ENCODE peak calls at places on chromosome 22, in five cellular contexts. N, L, H, O and A are unnamed samples.

GRCh38 chr22:49693416-49693815 is 134.3 kb downstream of the BRD1 start:
- DNase-seq in L (no peak), H (no peak), N (no peak), O (no peak), A (no peak)

GRCh38 chr22:49320714-49321476 is 506.8 kb downstream of the BRD1 start:
- DNase-seq in O (no peak), L (no peak), H (no peak), N (no peak), A (no peak)

GRCh38 chr22:26330971-26331625 is 98.0 kb upstream of the ASPHD2 start:
- DNase-seq in L (peak; percentile 29), O (peak; percentile 81), N (peak; percentile 88), H (peak; percentile 7), A (peak; percentile 54)

GRCh38 chr22:46417769-46418168 is 82.3 kb downstream of the TRMU start:
- DNase-seq in H (no peak), N (no peak), L (no peak), O (no peak), A (no peak)

GRCh38 chr22:31064369-31064768 is 16.7 kb upstream of the SMTN start:
- DNase-seq in N (no peak), O (no peak), L (no peak), H (no peak), A (no peak)

GRCh38 chr22:50079689-50080465 is 5.3 kb downstream of the MLC1 start:
- DNase-seq in O (peak; percentile 19), L (no peak), N (no peak), H (no peak), A (no peak)

GRCh38 chr22:48567213-48567975 is 1260.3 kb downstream of the BRD1 start:
- DNase-seq in L (no peak), N (no peak), O (peak; percentile 83), H (no peak), A (no peak)

GRCh38 chr22:25494774-25495173 is 69.7 kb upstream of the GRK3 start:
- DNase-seq in L (no peak), O (no peak), N (no peak), H (peak; percentile 72), A (no peak)

GRCh38 chr22:47390026-47390970 is 627.8 kb downstream of the TBC1D22A start:
- DNase-seq in N (no peak), O (no peak), H (no peak), L (no peak), A (no peak)

GRCh38 chr22:37316875-37317371 is 34.6 kb downstream of the CYTH4 start:
- DNase-seq in L (peak; percentile 34), H (no peak), O (peak; percentile 92), N (peak; percentile 75), A (peak; percentile 83)

GRCh38 chr22:19037282-19038163 is 84.7 kb downstream of the DGCR2 start:
- DNase-seq in O (no peak), L (no peak), N (no peak), H (no peak), A (no peak)
- TF ChIP-seq TAF1 in O (no peak), L (no peak), N (no peak), H (no peak), A (no peak)

GRCh38 chr22:20032407-20032991 is 11.6 kb downstream of the TANGO2 start:
- DNase-seq in L (no peak), H (no peak), N (no peak), O (no peak), A (no peak)
- TF ChIP-seq RFX5 in L (no peak), H (no peak), N (no peak), O (no peak), A (no peak)

DNA sequence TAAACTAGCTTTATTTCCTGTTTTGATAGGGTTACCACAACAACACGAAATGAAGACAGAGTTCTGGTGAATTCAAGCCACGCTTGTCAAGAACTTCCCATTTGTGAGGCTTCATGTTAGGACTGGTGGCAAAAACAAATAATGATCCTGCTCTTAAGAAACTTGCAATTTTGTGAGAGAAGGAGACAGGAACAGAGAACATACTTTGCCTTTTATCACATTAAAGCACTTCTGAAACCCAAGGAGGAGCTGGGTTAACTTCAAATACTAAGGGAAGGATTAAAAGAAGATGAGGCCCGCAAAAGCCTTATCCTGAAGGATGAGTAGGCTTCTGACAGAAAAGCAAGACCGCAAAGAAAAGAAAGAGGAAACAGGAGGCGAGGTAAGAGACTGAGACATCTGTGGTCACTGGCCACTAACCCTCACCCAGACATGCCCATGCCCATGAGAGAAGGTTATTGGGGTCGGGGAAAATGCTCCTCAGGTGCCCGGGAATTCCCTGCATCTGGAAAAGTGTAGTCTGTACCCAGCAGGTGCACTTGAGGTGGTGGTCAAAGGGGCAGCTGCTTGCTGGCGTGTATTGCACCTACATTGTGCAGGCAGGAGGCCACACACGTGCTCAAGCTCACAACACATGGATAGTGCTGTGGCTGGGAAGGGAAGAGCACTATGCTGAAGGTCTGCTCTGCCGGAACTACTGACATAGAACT is 50.5 kb downstream of the MAPK1 start:
- DNase-seq in H (peak; percentile 61), N (peak; percentile 73), L (no peak), O (peak; percentile 20), A (no peak)
- TF ChIP-seq TAF1 in H (no peak), N (no peak), L (no peak), O (no peak), A (no peak)

DNA sequence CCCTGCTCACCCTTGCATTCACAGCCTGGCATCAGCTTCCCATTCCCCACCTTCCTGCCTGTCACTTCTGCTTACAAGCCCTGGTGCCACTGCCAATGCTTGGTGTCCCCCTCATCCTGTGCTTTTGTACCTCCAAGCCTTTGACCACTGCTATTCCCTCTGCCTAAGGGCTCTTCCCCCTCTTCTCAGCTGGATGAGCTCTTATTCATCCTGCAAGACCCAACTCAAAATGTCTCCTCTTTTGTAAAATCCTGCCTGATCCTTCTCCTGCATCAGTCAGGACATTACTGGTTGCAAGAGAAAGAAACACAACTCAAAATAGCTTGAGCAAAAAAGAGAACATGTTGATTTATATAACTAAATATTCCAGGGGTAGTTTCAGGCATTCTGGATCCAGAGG is 66.9 kb upstream of the TCF20 start:
- DNase-seq in N (no peak), H (no peak), L (no peak), O (no peak), A (no peak)
- TF ChIP-seq RFX5 in N (no peak), H (no peak), L (no peak), O (no peak), A (no peak)